ENCODE peak calls at places on chromosome 1, in nine cellular contexts. One of them, this sample, is unnamed.

GRCh38 chr1:197083474-197083873 is 16.4 kb upstream of the F13B start:
- DNase-seq in activated T-helper 2 cell treated with anti-CD3 and anti-CD28 coated beads, Interferon-gamma antibody, Interleukin-2, Interleukin-4, amounts not matched to agents 10 μg/mL and 5 μg/mL and 100 μg/mL, durations not matched to agents 14 hours and 24 hours and 36 hours: no peak
- DNase-seq in HS-5: no peak
- DNase-seq in stimulated activated CD4-positive, alpha-beta T cell treated with anti-CD3 and anti-CD28 coated beads, Interleukin-2, amount 100 ng/mL, for 24 hours: no peak
- DNase-seq in M059J: no peak
- DNase-seq in thyroid gland: no peak
- DNase-seq in amygdala: no peak
- DNase-seq in NCI-H1092 treated with DMSO at 0.1 percent for 48 hours: no peak
- DNase-seq in kidney epithelial cell: no peak
- DNase-seq in this sample: no peak

GRCh38 chr1:31944205-31945089 is 6.3 kb upstream of the PTP4A2 start:
- DNase-seq in thyroid gland: peak
- DNase-seq in activated T-helper 2 cell treated with anti-CD3 and anti-CD28 coated beads, Interferon-gamma antibody, Interleukin-2, Interleukin-4, amounts not matched to agents 10 μg/mL and 5 μg/mL and 100 μg/mL, durations not matched to agents 14 hours and 24 hours and 36 hours: peak
- DNase-seq in stimulated activated CD4-positive, alpha-beta T cell treated with anti-CD3 and anti-CD28 coated beads, Interleukin-2, amount 100 ng/mL, for 24 hours: peak
- DNase-seq in HS-5: no peak
- DNase-seq in amygdala: no peak
- DNase-seq in kidney epithelial cell: no peak
- DNase-seq in NCI-H1092 treated with DMSO at 0.1 percent for 48 hours: no peak
- DNase-seq in M059J: no peak
- DNase-seq in this sample: peak

GRCh38 chr1:201605385-201605747 is 66.4 kb downstream of the NAV1 start:
- DNase-seq in activated T-helper 2 cell treated with anti-CD3 and anti-CD28 coated beads, Interferon-gamma antibody, Interleukin-2, Interleukin-4, amounts not matched to agents 10 μg/mL and 5 μg/mL and 100 μg/mL, durations not matched to agents 14 hours and 24 hours and 36 hours: no peak
- DNase-seq in NCI-H1092 treated with DMSO at 0.1 percent for 48 hours: no peak
- DNase-seq in M059J: no peak
- DNase-seq in HS-5: no peak
- DNase-seq in kidney epithelial cell: no peak
- DNase-seq in stimulated activated CD4-positive, alpha-beta T cell treated with anti-CD3 and anti-CD28 coated beads, Interleukin-2, amount 100 ng/mL, for 24 hours: no peak
- DNase-seq in thyroid gland: no peak
- DNase-seq in amygdala: no peak
- DNase-seq in this sample: no peak

GRCh38 chr1:31614538-31615005 is 2.9 kb upstream of the HCRTR1 start:
- DNase-seq in kidney epithelial cell: no peak
- DNase-seq in stimulated activated CD4-positive, alpha-beta T cell treated with anti-CD3 and anti-CD28 coated beads, Interleukin-2, amount 100 ng/mL, for 24 hours: no peak
- DNase-seq in activated T-helper 2 cell treated with anti-CD3 and anti-CD28 coated beads, Interferon-gamma antibody, Interleukin-2, Interleukin-4, amounts not matched to agents 10 μg/mL and 5 μg/mL and 100 μg/mL, durations not matched to agents 14 hours and 24 hours and 36 hours: no peak
- DNase-seq in NCI-H1092 treated with DMSO at 0.1 percent for 48 hours: no peak
- DNase-seq in thyroid gland: no peak
- DNase-seq in HS-5: no peak
- DNase-seq in M059J: no peak
- DNase-seq in amygdala: no peak
- DNase-seq in this sample: no peak

GRCh38 chr1:182716740-182717720 is 32.6 kb upstream of the RGS8 start:
- DNase-seq in HS-5: no peak
- DNase-seq in amygdala: no peak
- DNase-seq in kidney epithelial cell: no peak
- DNase-seq in stimulated activated CD4-positive, alpha-beta T cell treated with anti-CD3 and anti-CD28 coated beads, Interleukin-2, amount 100 ng/mL, for 24 hours: no peak
- DNase-seq in NCI-H1092 treated with DMSO at 0.1 percent for 48 hours: no peak
- DNase-seq in activated T-helper 2 cell treated with anti-CD3 and anti-CD28 coated beads, Interferon-gamma antibody, Interleukin-2, Interleukin-4, amounts not matched to agents 10 μg/mL and 5 μg/mL and 100 μg/mL, durations not matched to agents 14 hours and 24 hours and 36 hours: no peak
- DNase-seq in M059J: no peak
- DNase-seq in thyroid gland: no peak
- DNase-seq in this sample: no peak

GRCh38 chr1:214504330-214504729 is 47.1 kb downstream of the PTPN14 start:
- DNase-seq in NCI-H1092 treated with DMSO at 0.1 percent for 48 hours: no peak
- DNase-seq in thyroid gland: no peak
- DNase-seq in stimulated activated CD4-positive, alpha-beta T cell treated with anti-CD3 and anti-CD28 coated beads, Interleukin-2, amount 100 ng/mL, for 24 hours: no peak
- DNase-seq in HS-5: no peak
- DNase-seq in activated T-helper 2 cell treated with anti-CD3 and anti-CD28 coated beads, Interferon-gamma antibody, Interleukin-2, Interleukin-4, amounts not matched to agents 10 μg/mL and 5 μg/mL and 100 μg/mL, durations not matched to agents 14 hours and 24 hours and 36 hours: no peak
- DNase-seq in M059J: no peak
- DNase-seq in kidney epithelial cell: no peak
- DNase-seq in amygdala: no peak
- DNase-seq in this sample: no peak

GRCh38 chr1:25799758-25800537 is at the start of gene SELENON:
- DNase-seq in HS-5: no peak
- DNase-seq in NCI-H1092 treated with DMSO at 0.1 percent for 48 hours: peak
- DNase-seq in activated T-helper 2 cell treated with anti-CD3 and anti-CD28 coated beads, Interferon-gamma antibody, Interleukin-2, Interleukin-4, amounts not matched to agents 10 μg/mL and 5 μg/mL and 100 μg/mL, durations not matched to agents 14 hours and 24 hours and 36 hours: no peak
- DNase-seq in kidney epithelial cell: no peak
- DNase-seq in thyroid gland: peak
- DNase-seq in amygdala: no peak
- DNase-seq in stimulated activated CD4-positive, alpha-beta T cell treated with anti-CD3 and anti-CD28 coated beads, Interleukin-2, amount 100 ng/mL, for 24 hours: peak
- DNase-seq in M059J: peak
- DNase-seq in this sample: no peak

GRCh38 chr1:225458222-225458631 is 30.4 kb upstream of the LBR start:
- DNase-seq in M059J: no peak
- DNase-seq in HS-5: no peak
- DNase-seq in thyroid gland: no peak
- DNase-seq in amygdala: no peak
- DNase-seq in stimulated activated CD4-positive, alpha-beta T cell treated with anti-CD3 and anti-CD28 coated beads, Interleukin-2, amount 100 ng/mL, for 24 hours: no peak
- DNase-seq in kidney epithelial cell: no peak
- DNase-seq in NCI-H1092 treated with DMSO at 0.1 percent for 48 hours: no peak
- DNase-seq in activated T-helper 2 cell treated with anti-CD3 and anti-CD28 coated beads, Interferon-gamma antibody, Interleukin-2, Interleukin-4, amounts not matched to agents 10 μg/mL and 5 μg/mL and 100 μg/mL, durations not matched to agents 14 hours and 24 hours and 36 hours: no peak
- DNase-seq in this sample: no peak

GRCh38 chr1:184617433-184618029 is 137.1 kb downstream of the EDEM3 start:
- DNase-seq in activated T-helper 2 cell treated with anti-CD3 and anti-CD28 coated beads, Interferon-gamma antibody, Interleukin-2, Interleukin-4, amounts not matched to agents 10 μg/mL and 5 μg/mL and 100 μg/mL, durations not matched to agents 14 hours and 24 hours and 36 hours: no peak
- DNase-seq in thyroid gland: no peak
- DNase-seq in kidney epithelial cell: no peak
- DNase-seq in M059J: no peak
- DNase-seq in HS-5: no peak
- DNase-seq in NCI-H1092 treated with DMSO at 0.1 percent for 48 hours: no peak
- DNase-seq in stimulated activated CD4-positive, alpha-beta T cell treated with anti-CD3 and anti-CD28 coated beads, Interleukin-2, amount 100 ng/mL, for 24 hours: no peak
- DNase-seq in amygdala: no peak
- DNase-seq in this sample: no peak

GRCh38 chr1:242454262-242455051 is 70.0 kb downstream of the PLD5 start:
- DNase-seq in stimulated activated CD4-positive, alpha-beta T cell treated with anti-CD3 and anti-CD28 coated beads, Interleukin-2, amount 100 ng/mL, for 24 hours: no peak
- DNase-seq in amygdala: no peak
- DNase-seq in kidney epithelial cell: no peak
- DNase-seq in HS-5: no peak
- DNase-seq in M059J: peak
- DNase-seq in thyroid gland: no peak
- DNase-seq in NCI-H1092 treated with DMSO at 0.1 percent for 48 hours: peak
- DNase-seq in activated T-helper 2 cell treated with anti-CD3 and anti-CD28 coated beads, Interferon-gamma antibody, Interleukin-2, Interleukin-4, amounts not matched to agents 10 μg/mL and 5 μg/mL and 100 μg/mL, durations not matched to agents 14 hours and 24 hours and 36 hours: no peak
- DNase-seq in this sample: peak

GRCh38 chr1:207335695-207336363 is 14.4 kb downstream of the CD55 start:
- DNase-seq in amygdala: no peak
- DNase-seq in activated T-helper 2 cell treated with anti-CD3 and anti-CD28 coated beads, Interferon-gamma antibody, Interleukin-2, Interleukin-4, amounts not matched to agents 10 μg/mL and 5 μg/mL and 100 μg/mL, durations not matched to agents 14 hours and 24 hours and 36 hours: no peak
- DNase-seq in thyroid gland: no peak
- DNase-seq in NCI-H1092 treated with DMSO at 0.1 percent for 48 hours: no peak
- DNase-seq in stimulated activated CD4-positive, alpha-beta T cell treated with anti-CD3 and anti-CD28 coated beads, Interleukin-2, amount 100 ng/mL, for 24 hours: no peak
- DNase-seq in HS-5: no peak
- DNase-seq in kidney epithelial cell: no peak
- DNase-seq in M059J: peak
- DNase-seq in this sample: no peak